ENCODE peak calls at places on chromosomes 13 and 19, in four cellular contexts. O is neural progenitor cell, E is RCC 7860, I is NCI-H82. J is an unnamed sample.
A peak's percentile ranks its signal among the peaks of the same experiment; 100 is the strongest.

GRCh38 chr19:5156231-5156986 is 184.2 kb downstream of the PTPRS start:
- DNase-seq in E (no peak), O (no peak), I (peak; percentile 27), J (no peak)

GRCh38 chr19:12801466-12802266 is at the start of the genes PRDX2 and THSD8:
- DNase-seq in I (peak; percentile 94), O (peak; percentile 93), E (no peak), J (peak; percentile 84)

GRCh38 chr19:13980340-13980739 is 25.8 kb downstream of the RFX1 start:
- DNase-seq in E (no peak), O (no peak), I (no peak), J (no peak)

GRCh38 chr19:35291916-35292315 is at the start of gene MAG:
- DNase-seq in O (no peak), E (no peak), I (no peak), J (no peak)

GRCh38 chr19:6654347-6655310 is 15.3 kb downstream of the TNFSF14 start:
- DNase-seq in E (no peak), I (no peak), O (no peak), J (no peak)

GRCh38 chr19:17805427-17805826 is 10.5 kb downstream of the B3GNT3 start:
- DNase-seq in E (no peak), O (no peak), I (no peak), J (no peak)

GRCh38 chr13:84661718-84662117 is 779.4 kb upstream of the SLITRK1 start:
- DNase-seq in I (no peak), O (no peak), E (no peak), J (no peak)

GRCh38 chr13:30340367-30341184 is 33.2 kb upstream of the KATNAL1 start:
- DNase-seq in O (no peak), E (no peak), I (peak; percentile 74), J (no peak)

GRCh38 chr19:364496-365287 is 20.1 kb upstream of the MIER2 start:
- DNase-seq in I (no peak), O (no peak), E (no peak), J (no peak)

GRCh38 chr13:102504002-102504401 is 92.8 kb upstream of the TPP2 start:
- DNase-seq in I (no peak), E (no peak), O (no peak), J (no peak)

GRCh38 chr13:24618219-24618955 is 61.8 kb upstream of the ATP12A start:
- DNase-seq in O (no peak), I (no peak), E (no peak), J (no peak)

GRCh38 chr13:19183676-19184075 is 2.1 kb upstream of the TUBA3C start:
- DNase-seq in O (no peak), E (no peak), I (no peak), J (no peak)

GRCh38 chr13:111399776-111400505 is 79.5 kb downstream of the TEX29 start:
- DNase-seq in E (no peak), I (no peak), O (no peak), J (peak; percentile 31)

J was measured in mesothelial cell of epicardium.